ENCODE peak calls at places on chromosomes 6 and 20, in four cellular contexts. Z is T-helper 9 cell, E is Calu3, A is T-helper 1 cell. Q is an unnamed sample.

GRCh38 chr20:43387737-43388136 is 70.0 kb upstream of the SRSF6 start:
- DNase-seq in Z (no peak), E (no peak), A (no peak), Q (no peak)

GRCh38 chr6:78308025-78308424 is 559.3 kb upstream of the IRAK1BP1 start:
- DNase-seq in Z (no peak), E (peak; percentile 4), A (no peak), Q (no peak)

GRCh38 chr6:91826128-91826527 is 1239.3 kb upstream of the MAP3K7 start:
- DNase-seq in Z (no peak), E (no peak), A (no peak), Q (no peak)

GRCh38 chr6:16316741-16317251 is 78.4 kb downstream of the GMPR start:
- DNase-seq in Z (peak; percentile 10), E (no peak), A (peak; percentile 46), Q (no peak)

GRCh38 chr6:71332012-71332411 is 43.4 kb downstream of the OGFRL1 start:
- DNase-seq in Z (no peak), E (no peak), A (no peak), Q (no peak)

GRCh38 chr6:11796819-11797218 is 18.2 kb upstream of the ADTRP start:
- DNase-seq in Z (no peak), E (no peak), A (no peak), Q (no peak)

GRCh38 chr6:31190488-31190887 is 20.0 kb upstream of the POU5F1 start:
- DNase-seq in Z (no peak), E (no peak), A (no peak), Q (no peak)

GRCh38 chr6:21026576-21027273 is 492.5 kb downstream of the CDKAL1 start:
- DNase-seq in Z (no peak), E (no peak), A (no peak), Q (no peak)

GRCh38 chr6:15327271-15327670 is 81.4 kb downstream of the JARID2 start:
- DNase-seq in Z (no peak), E (peak; percentile 19), A (peak; percentile 63), Q (no peak)

GRCh38 chr20:13839421-13840092 is 54.7 kb downstream of the NDUFAF5 start:
- DNase-seq in Z (no peak), E (no peak), A (no peak), Q (no peak)

GRCh38 chr6:16524380-16524707 is 236.9 kb downstream of the ATXN1 start:
- DNase-seq in Z (no peak), E (no peak), A (no peak), Q (no peak)

Q was measured in thyroid gland.